ENCODE peak calls at places on chromosomes 3 and 15, in four cellular contexts. S is stimulated activated CD4-positive, alpha-beta T cell treated with anti-CD3 and anti-CD28 coated beads, TNF-alpha, amount 100 ng/mL, for 1 hour; Y is naive thymus-derived CD4-positive, alpha-beta T cell; B is EH. G is an unnamed sample.

GRCh38 chr3:131880948-131881347 is 153.9 kb downstream of the CPNE4 start:
- DNase-seq in S (no peak), Y (no peak), B (no peak), G (no peak)

GRCh38 chr3:95302044-95302443 is 1239.2 kb downstream of the NSUN3 start:
- DNase-seq in S (no peak), Y (no peak), B (no peak), G (peak)

GRCh38 chr15:69525543-69525942 is 72.9 kb downstream of the RPLP1 start:
- DNase-seq in S (no peak), Y (no peak), B (no peak), G (no peak)

GRCh38 chr15:88042047-88042446 is 214.5 kb downstream of the NTRK3 start:
- DNase-seq in S (no peak), Y (no peak), B (no peak), G (no peak)

GRCh38 chr15:26974120-26974780 is 3.3 kb downstream of the GABRG3 start:
- DNase-seq in S (no peak), Y (no peak), B (no peak), G (peak)

GRCh38 chr15:78223396-78224023 is 10.9 kb downstream of the ACSBG1 start:
- DNase-seq in S (no peak), Y (no peak), B (peak), G (no peak)

GRCh38 chr3:196351541-196351940 is 13.4 kb upstream of the TM4SF19 start:
- DNase-seq in S (no peak), Y (no peak), B (no peak), G (no peak)

GRCh38 chr3:192915306-192915705 is 2.4 kb downstream of the MB21D2 start:
- DNase-seq in S (no peak), Y (no peak), B (peak), G (peak)

GRCh38 chr3:96994995-96995394 is 180.6 kb downstream of the EPHA6 start:
- DNase-seq in S (no peak), Y (no peak), B (no peak), G (no peak)

GRCh38 chr15:71747128-71748083 is 62.9 kb upstream of the NR2E3 start:
- DNase-seq in S (no peak), Y (no peak), B (peak), G (peak)

GRCh38 chr3:172709776-172710708 is 825 bp downstream of the NCEH1 start:
- DNase-seq in S (no peak), Y (no peak), B (peak), G (peak)

GRCh38 chr3:21170964-21171363 is 580.0 kb downstream of the ZNF385D start:
- DNase-seq in S (no peak), Y (no peak), B (peak), G (peak)

GRCh38 chr15:85623648-85624047 is 171.1 kb downstream of the KLHL25 start:
- DNase-seq in S (no peak), Y (no peak), B (peak), G (no peak)

GRCh38 chr15:95594496-95594895 is 736.0 kb upstream of the NR2F2 start:
- DNase-seq in S (no peak), Y (no peak), B (no peak), G (no peak)

GRCh38 chr3:169863458-169863899 is 6.3 kb downstream of the LRRC31 start:
- DNase-seq in S (peak), Y (peak), B (peak), G (peak)

GRCh38 chr3:179898024-179898423 is 138.7 kb downstream of the PEX5L start:
- DNase-seq in S (no peak), Y (no peak), B (peak), G (peak)

GRCh38 chr3:194009892-194010533 is 125.9 kb upstream of the HES1 start:
- DNase-seq in S (no peak), Y (no peak), B (no peak), G (no peak)

GRCh38 chr15:101255615-101256350 is 3.9 kb upstream of the CHSY1 start:
- DNase-seq in S (no peak), Y (no peak), B (peak), G (peak)

GRCh38 chr3:176905331-176905730 is 292.0 kb downstream of the TBL1XR1 start:
- DNase-seq in S (no peak), Y (no peak), B (no peak), G (no peak)

GRCh38 chr15:62063851-62064635 is 2.7 kb upstream of the C2CD4A start:
- DNase-seq in S (no peak), Y (no peak), B (peak), G (peak)

GRCh38 chr3:161637559-161637958 is 141.0 kb downstream of the OTOL1 start:
- DNase-seq in S (no peak), Y (no peak), B (no peak), G (no peak)

GRCh38 chr3:150480802-150481201 is 65.5 kb downstream of the SERP1 start:
- DNase-seq in S (no peak), Y (no peak), B (no peak), G (no peak)

GRCh38 chr3:141313091-141313683 is 55.1 kb upstream of the ZBTB38 start:
- DNase-seq in S (no peak), Y (no peak), B (no peak), G (no peak)